ENCODE peak calls at places on chromosome 5, in eight cellular contexts. N is EL, I is epithelial cell of esophagus, Y is M059J, W is esophagus squamous epithelium, A is activated B cell treated with CpG ODN at 0.5 μM for 24 hours, H is NAMALWA, Q is neuronal stem cell. G is an unnamed sample.

GRCh38 chr5:150138551-150139265 is 16.9 kb downstream of the PDGFRB start:
- DNase-seq in N (peak), I (no peak), Y (peak), W (no peak), A (no peak), H (no peak), Q (peak), G (peak)

GRCh38 chr5:94785111-94785510 is 166.6 kb downstream of the SLF1 start:
- DNase-seq in N (no peak), I (peak), Y (peak), W (no peak), A (no peak), H (peak), Q (no peak), G (peak)

GRCh38 chr5:34618666-34619065 is 37.5 kb upstream of the RAI14 start:
- DNase-seq in N (no peak), I (no peak), Y (no peak), W (no peak), A (no peak), H (no peak), Q (no peak), G (no peak)

GRCh38 chr5:147751156-147751830 is 31.2 kb downstream of the JAKMIP2 start:
- DNase-seq in N (no peak), I (no peak), Y (no peak), W (no peak), A (no peak), H (no peak), Q (no peak), G (no peak)

GRCh38 chr5:73229271-73229670 is 56.3 kb downstream of the TMEM174 start:
- DNase-seq in N (peak), I (peak), Y (peak), W (no peak), A (no peak), H (no peak), Q (no peak), G (no peak)

GRCh38 chr5:101424530-101425175 is 521.6 kb upstream of the ST8SIA4 start:
- DNase-seq in N (no peak), I (peak), Y (peak), W (no peak), A (no peak), H (no peak), Q (no peak), G (peak)

GRCh38 chr5:68898961-68899471 is 194.8 kb upstream of the SLC30A5 start:
- DNase-seq in N (peak), I (peak), Y (peak), W (no peak), A (no peak), H (peak), Q (no peak), G (peak)

GRCh38 chr5:9156282-9156681 is 389.6 kb downstream of the SEMA5A start:
- DNase-seq in N (peak), I (peak), Y (peak), W (no peak), A (no peak), H (peak), Q (no peak), G (peak)

GRCh38 chr5:119276976-119277375 is 78.8 kb upstream of the TNFAIP8 start:
- DNase-seq in N (no peak), I (no peak), Y (no peak), W (no peak), A (no peak), H (peak), Q (no peak), G (no peak)

GRCh38 chr5:57825026-57825683 is 342.5 kb upstream of the ACTBL2 start:
- DNase-seq in N (peak), I (peak), Y (peak), W (no peak), A (no peak), H (no peak), Q (peak), G (no peak)

G was measured in mesenchymal stem cell.